ENCODE peak calls at places on chromosomes 5 and 9, in six cellular contexts. C is GM23338, E is GM23248, Z is mammary epithelial cell, W is hepatocyte, F is HCT116. S is an unnamed sample.

GRCh38 chr5:132655821-132656773 is 1.9 kb upstream of the IL13 start:
- DNase-seq in C (peak; percentile 72), W (peak; percentile 38), Z (no peak), F (no peak), E (peak; percentile 47), S (peak; percentile 34)

GRCh38 chr5:139272471-139273321 is 20.8 kb upstream of the MATR3 start:
- DNase-seq in Z (peak; percentile 76), C (no peak), F (no peak), E (peak; percentile 71), W (peak; percentile 31), S (peak; percentile 57)

GRCh38 chr9:78292026-78292425 is 4.9 kb upstream of the PSAT1 start:
- DNase-seq in E (no peak), F (no peak), W (no peak), Z (no peak), C (no peak), S (no peak)

GRCh38 chr5:116382874-116383266 is 191.8 kb downstream of the SEMA6A start:
- DNase-seq in C (no peak), F (no peak), E (no peak), Z (no peak), W (no peak), S (no peak)

GRCh38 chr5:142817961-142818431 is 47.8 kb downstream of the ARHGAP26 start:
- DNase-seq in W (no peak), E (peak; percentile 58), C (no peak), Z (no peak), F (no peak), S (peak; percentile 47)

GRCh38 chr9:36488322-36488838 is 84.3 kb upstream of the MELK start:
- DNase-seq in E (no peak), W (no peak), C (peak; percentile 35), Z (no peak), F (no peak), S (no peak)

GRCh38 chr5:154038241-154038603 is 488 bp downstream of the FAM114A2 start:
- DNase-seq in C (no peak), E (peak; percentile 56), F (peak; percentile 3), W (peak; percentile 43), Z (no peak), S (no peak)

GRCh38 chr9:117334101-117334500 is 80.8 kb downstream of the ASTN2 start:
- DNase-seq in E (no peak), C (peak; percentile 42), Z (no peak), W (peak; percentile 32), F (no peak), S (no peak)

GRCh38 chr9:129581505-129581904 is 39.4 kb downstream of the C9orf50 start:
- DNase-seq in C (no peak), F (no peak), W (no peak), E (no peak), Z (no peak), S (no peak)

GRCh38 chr9:76987594-76988200 is 31.8 kb upstream of the FOXB2 start:
- DNase-seq in E (peak; percentile 65), Z (peak; percentile 35), W (peak; percentile 42), C (peak; percentile 88), F (peak; percentile 48), S (peak; percentile 49)

GRCh38 chr5:72018158-72018803 is 89.0 kb upstream of the MAP1B start:
- DNase-seq in C (peak; percentile 83), Z (peak; percentile 40), E (peak; percentile 26), W (peak; percentile 67), F (peak; percentile 57), S (peak; percentile 40)

GRCh38 chr5:130555429-130555828 is 609.6 kb downstream of the HINT1 start:
- DNase-seq in W (no peak), E (no peak), C (peak; percentile 4), Z (no peak), F (no peak), S (no peak)
- TF ChIP-seq EZH2 in W (no peak), E (no peak), C (no peak), Z (no peak), F (no peak), S (no peak)

GRCh38 chr9:109321727-109322126 is 868 bp upstream of the EPB41L4B start:
- DNase-seq in W (no peak), C (no peak), Z (no peak), F (no peak), E (no peak), S (no peak)

GRCh38 chr9:109320338-109320733 is 523 bp downstream of the EPB41L4B start:
- DNase-seq in W (peak; percentile 76), C (peak; percentile 46), F (no peak), Z (no peak), E (peak; percentile 54), S (no peak)

GRCh38 chr9:109319072-109319630 is 1.7 kb downstream of the EPB41L4B start:
- DNase-seq in C (peak; percentile 53), F (no peak), E (no peak), W (peak; percentile 44), Z (no peak), S (no peak)

GRCh38 chr9:109319631-109320233 is 1.1 kb downstream of the EPB41L4B start:
- DNase-seq in E (peak; percentile 38), Z (no peak), W (peak; percentile 52), F (no peak), C (peak; percentile 66), S (no peak)

DNA sequence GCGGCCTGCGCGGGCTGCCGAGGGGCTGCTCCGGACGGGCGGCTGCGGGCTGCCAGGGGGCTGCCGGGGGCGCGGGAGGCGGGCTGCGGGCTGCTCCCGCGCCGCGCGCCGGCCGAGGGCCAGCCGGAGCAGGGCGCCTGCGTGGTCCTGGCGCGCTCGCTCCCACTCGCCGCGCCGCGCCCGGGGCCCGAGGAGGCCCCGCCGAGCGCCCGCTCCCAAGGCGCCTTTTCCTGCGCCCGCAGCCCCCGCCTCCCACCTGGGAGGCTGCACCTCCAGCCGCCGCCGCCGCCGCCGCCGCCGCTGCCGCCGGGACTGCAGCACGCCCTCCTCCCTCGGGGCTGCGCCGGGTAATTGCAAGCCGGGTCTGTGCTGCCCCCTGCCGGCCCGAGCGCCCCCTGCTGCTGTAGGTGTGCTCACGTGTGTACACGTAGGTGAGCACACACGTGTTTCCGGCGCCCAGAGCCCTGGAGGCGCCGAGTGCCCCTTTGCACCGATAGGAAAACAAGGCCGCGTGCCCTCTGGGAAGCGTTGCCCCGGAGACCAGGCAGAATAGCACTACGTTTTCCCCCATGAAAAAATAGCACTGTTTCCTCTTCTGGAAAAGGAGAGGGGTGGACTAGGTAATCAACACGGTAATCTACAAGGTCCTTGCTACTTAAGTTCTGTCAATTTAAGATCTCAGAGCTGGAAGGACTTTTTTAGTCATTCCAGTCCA is at the start of gene EPB41L4B:
- DNase-seq in Z (peak; percentile 86), C (peak; percentile 96), F (peak; percentile 73), W (peak; percentile 97), E (peak; percentile 86), S (peak; percentile 75)
- H3K4me2 ChIP-seq in Z (peak within 1 kb of the TSS; percentile 91), C (peak within 1 kb of the TSS; percentile 99), F (peak within 1 kb of the TSS; percentile 96), W (peak within 1 kb of the TSS; percentile 90), E (peak within 1 kb of the TSS; percentile 62), S (peak within 1 kb of the TSS; percentile 8)

GRCh38 chr9:136273244-136273865 is 27.7 kb upstream of the QSOX2 start:
- DNase-seq in W (no peak), E (no peak), F (no peak), Z (no peak), C (no peak), S (peak; percentile 33)

GRCh38 chr9:136275655-136276429 is 28.1 kb downstream of the CCDC187 start:
- DNase-seq in E (no peak), F (no peak), Z (no peak), C (peak; percentile 46), W (no peak), S (no peak)

GRCh38 chr9:136276716-136277115 is 27.2 kb downstream of the CCDC187 start:
- DNase-seq in Z (no peak), E (no peak), C (no peak), F (no peak), W (no peak), S (no peak)

GRCh38 chr9:136273921-136274785 is 28.5 kb upstream of the QSOX2 start:
- DNase-seq in W (no peak), Z (no peak), C (no peak), E (no peak), F (no peak), S (no peak)

GRCh38 chr9:136274786-136275654 is 28.9 kb downstream of the CCDC187 start:
- DNase-seq in Z (no peak), W (no peak), C (no peak), F (no peak), E (no peak), S (no peak)
- TF ChIP-seq EZH2 in Z (no peak), W (no peak), C (no peak), F (no peak), E (no peak), S (no peak)

GRCh38 chr9:16526380-16526779 is 344.1 kb downstream of the BNC2 start:
- DNase-seq in C (no peak), Z (peak; percentile 74), W (no peak), E (peak; percentile 89), F (no peak), S (no peak)

GRCh38 chr9:16519001-16519400 is 351.5 kb downstream of the BNC2 start:
- DNase-seq in W (no peak), C (peak; percentile 79), F (no peak), E (no peak), Z (no peak), S (no peak)

GRCh38 chr9:16521868-16522381 is 348.5 kb downstream of the BNC2 start:
- DNase-seq in W (peak; percentile 10), C (no peak), E (peak; percentile 88), Z (peak; percentile 96), F (no peak), S (peak; percentile 92)

GRCh38 chr9:16524823-16525222 is 345.6 kb downstream of the BNC2 start:
- DNase-seq in Z (no peak), F (no peak), C (peak; percentile 30), W (no peak), E (no peak), S (no peak)

GRCh38 chr9:16524078-16524477 is 346.4 kb downstream of the BNC2 start:
- DNase-seq in C (no peak), Z (no peak), W (no peak), E (no peak), F (no peak), S (no peak)
- H3K4me2 ChIP-seq in C (peak overlapping the region; percentile 46), Z (no peak overlapping the region), W (no peak overlapping the region), E (no peak overlapping the region), F (no peak overlapping the region), S (no peak overlapping the region)